ENCODE peak calls at places on chromosomes 1 and 21, in four cellular contexts. D is endothelial cell, A is stomach, N is gastrocnemius medialis. K is an unnamed sample.

GRCh38 chr1:39886757-39887231 is 3.5 kb upstream of the TRIT1 start:
- DNase-seq in A (no peak), N (no peak), D (no peak), K (no peak)

GRCh38 chr1:171654705-171655214 is 2.3 kb upstream of the MYOC start:
- DNase-seq in N (no peak), D (peak; percentile 7), A (no peak), K (no peak)

GRCh38 chr1:89808429-89809117 is 12.3 kb upstream of the LRRC8D start:
- DNase-seq in D (no peak), N (no peak), A (no peak), K (no peak)

GRCh38 chr1:167943541-167943940 is 6.7 kb upstream of the MPC2 start:
- DNase-seq in A (no peak), D (no peak), N (no peak), K (no peak)

GRCh38 chr21:42245348-42246185 is 26.6 kb downstream of the ABCG1 start:
- DNase-seq in N (no peak), A (no peak), D (no peak), K (no peak)

GRCh38 chr1:37323486-37324377 is 150.6 kb upstream of the ZC3H12A start:
- DNase-seq in N (no peak), A (no peak), D (peak; percentile 48), K (peak; percentile 27)

GRCh38 chr1:156645058-156645457 is 3.1 kb downstream of the BCAN start:
- DNase-seq in N (no peak), A (no peak), D (no peak), K (no peak)

GRCh38 chr21:42499430-42500106 is 3.5 kb upstream of the RSPH1 start:
- DNase-seq in N (no peak), D (no peak), A (no peak), K (no peak)

GRCh38 chr1:53663525-53664300 is 75.3 kb downstream of the GLIS1 start:
- DNase-seq in A (no peak), D (no peak), N (no peak), K (no peak)

GRCh38 chr1:238252033-238252802 is 361.5 kb upstream of the ZP4 start:
- DNase-seq in A (peak; percentile 68), N (no peak), D (peak; percentile 62), K (peak; percentile 42)

GRCh38 chr1:12600880-12601633 is 17.0 kb downstream of the DHRS3 start:
- DNase-seq in D (peak; percentile 71), A (peak; percentile 68), N (peak; percentile 79), K (no peak)
- TF ChIP-seq CTCF in D (peak; percentile 57), A (peak; percentile 18), N (peak; percentile 80), K (peak; percentile 87)

GRCh38 chr1:72063364-72063763 is 219.0 kb downstream of the NEGR1 start:
- DNase-seq in N (no peak), D (no peak), A (no peak), K (no peak)
- TF ChIP-seq CTCF in N (no peak), D (no peak), A (no peak), K (no peak)

DNA sequence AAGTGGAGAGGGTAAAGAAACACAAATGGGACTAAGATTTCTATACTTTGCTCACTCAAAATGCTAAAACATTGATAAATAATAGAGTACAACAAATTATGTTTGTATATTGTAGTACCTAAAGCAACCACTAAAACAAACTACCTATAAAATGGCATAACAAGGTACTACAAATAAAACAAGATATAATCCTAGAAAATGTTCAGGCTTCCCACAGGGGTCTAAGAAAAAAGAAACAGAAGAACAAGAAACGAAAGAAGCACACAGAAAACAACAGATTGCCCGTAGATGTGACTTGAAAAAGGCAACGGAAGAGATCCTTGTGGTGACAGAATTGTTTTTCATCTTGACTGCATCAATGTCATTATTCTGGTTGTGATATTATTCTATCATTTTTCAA is 63.3 kb upstream of the ADGRL4 start:
- DNase-seq in N (no peak), A (no peak), D (no peak), K (no peak)
- TF ChIP-seq CTCF in N (no peak), A (no peak), D (peak; percentile 70), K (no peak)

GRCh38 chr1:99544328-99544727 is 101.6 kb upstream of the PALMD start:
- DNase-seq in N (no peak), A (no peak), D (no peak), K (no peak)
- TF ChIP-seq CTCF in N (no peak), A (no peak), D (no peak), K (no peak)

DNA sequence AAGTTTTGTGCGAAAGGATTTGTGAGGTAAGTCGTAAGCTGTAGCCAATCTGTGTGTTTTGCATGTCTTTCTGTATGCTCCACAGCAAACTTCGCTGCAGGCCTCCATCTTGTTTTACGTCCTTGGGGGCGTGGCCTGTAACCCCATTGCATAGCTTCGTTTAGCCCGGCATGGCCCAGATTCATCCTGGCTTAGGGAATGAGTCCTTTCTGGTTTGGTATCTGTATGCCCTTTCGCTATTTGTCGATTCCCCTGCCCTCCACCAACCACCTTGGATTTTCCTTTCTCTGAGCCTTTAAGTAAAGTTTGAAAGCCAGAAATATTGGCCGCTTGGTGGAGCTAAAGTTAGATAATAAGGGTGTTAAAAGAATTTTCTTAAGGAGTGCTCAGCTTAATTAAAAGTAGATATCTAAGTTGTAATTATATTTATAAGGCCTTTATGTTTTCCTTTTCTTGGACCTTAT is 1.1 kb downstream of the THEM4 start:
- DNase-seq in N (no peak), A (no peak), D (no peak), K (no peak)
- TF ChIP-seq CTCF in N (no peak), A (no peak), D (no peak), K (no peak)

GRCh38 chr1:5948681-5949005 is 43.6 kb downstream of the NPHP4 start:
- DNase-seq in D (no peak), A (no peak), N (no peak), K (no peak)

GRCh38 chr1:5949761-5950100 is 42.5 kb downstream of the NPHP4 start:
- DNase-seq in A (peak; percentile 17), N (no peak), D (no peak), K (no peak)

GRCh38 chr1:5950201-5950895 is 41.9 kb downstream of the NPHP4 start:
- DNase-seq in D (no peak), A (no peak), N (no peak), K (no peak)

GRCh38 chr1:5947978-5948680 is 44.1 kb downstream of the NPHP4 start:
- DNase-seq in A (peak; percentile 16), D (no peak), N (no peak), K (no peak)

DNA sequence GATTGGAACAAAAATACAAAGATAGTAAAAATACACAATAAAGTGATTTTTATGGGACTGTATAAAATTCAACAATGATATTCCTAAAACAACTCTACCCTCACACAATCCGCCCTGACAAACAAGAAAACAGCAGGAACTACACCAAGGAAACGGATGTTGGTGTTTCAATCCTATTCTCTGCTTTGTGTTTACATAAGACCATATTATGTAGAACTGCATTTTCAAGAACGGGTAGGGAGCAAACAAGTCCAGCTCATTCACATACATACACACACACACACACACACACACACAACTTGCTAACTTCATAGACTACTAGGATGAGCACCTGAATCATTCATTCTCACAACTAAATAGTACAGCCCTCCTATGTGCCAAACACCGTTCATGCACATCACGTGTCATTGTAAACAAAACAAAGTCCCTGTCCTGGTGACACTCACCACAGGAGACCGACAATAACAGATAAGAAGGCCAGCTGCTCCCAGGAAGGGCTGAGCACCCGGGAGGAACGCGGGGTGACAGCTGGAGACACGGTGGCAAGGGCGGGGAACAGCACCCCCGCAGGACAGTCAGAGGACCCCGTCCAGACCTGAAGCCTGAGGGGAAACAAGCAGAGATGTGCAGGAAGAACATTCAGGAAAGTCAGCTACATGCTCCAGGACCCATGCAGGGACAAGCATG is 43.0 kb downstream of the NPHP4 start:
- DNase-seq in D (no peak), A (no peak), N (no peak), K (no peak)
- TF ChIP-seq CTCF in D (no peak), A (no peak), N (no peak), K (no peak)

GRCh38 chr1:92933459-92933858 is 27.8 kb downstream of the DIPK1A start:
- DNase-seq in D (no peak), N (no peak), A (no peak), K (no peak)
- TF ChIP-seq CTCF in D (no peak), N (no peak), A (no peak), K (no peak)

DNA sequence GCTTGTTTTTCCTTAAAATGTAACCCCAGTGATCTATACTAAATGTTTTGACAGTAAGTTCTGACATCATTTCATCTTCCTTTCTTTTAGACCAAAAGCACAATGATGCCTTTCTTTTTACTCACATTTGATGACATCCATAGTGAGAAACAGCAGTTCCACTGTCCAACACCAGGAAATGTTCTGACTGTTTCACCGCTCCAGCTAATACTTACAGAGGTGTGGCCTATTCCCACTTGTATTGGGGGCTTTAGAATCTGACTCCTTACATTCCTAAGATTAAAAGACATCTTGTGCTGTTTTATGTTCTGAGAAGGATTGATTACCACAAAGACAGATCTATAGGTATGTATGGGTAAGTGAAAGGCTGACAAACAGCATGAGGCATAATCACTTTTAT is 1018.2 kb upstream of the PRMT6 start:
- DNase-seq in D (no peak), A (no peak), N (no peak), K (no peak)
- TF ChIP-seq CTCF in D (peak; percentile 31), A (no peak), N (no peak), K (no peak)

DNA sequence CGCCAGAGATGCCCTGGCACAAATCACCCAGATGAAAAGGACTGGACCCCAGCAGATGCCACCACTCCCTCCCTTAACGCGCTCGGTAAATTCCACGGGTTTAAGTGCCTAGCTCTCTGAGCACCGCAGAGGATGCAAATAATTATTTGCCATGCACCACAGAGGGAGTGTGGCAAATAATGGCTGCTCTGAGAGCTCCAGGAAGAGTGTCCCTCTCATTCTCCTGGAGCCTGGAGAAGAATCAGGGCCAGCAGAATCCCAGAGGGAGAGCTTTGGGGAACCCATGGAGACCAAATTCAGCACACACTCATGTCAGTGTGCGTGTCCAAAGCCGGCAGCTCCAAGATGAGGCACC is 667 bp downstream of the HHIPL2 start:
- DNase-seq in N (no peak), D (no peak), A (no peak), K (no peak)
- TF ChIP-seq CTCF in N (no peak), D (no peak), A (no peak), K (no peak)

GRCh38 chr1:8217011-8217711 is 100.8 kb upstream of the SLC45A1 start:
- DNase-seq in A (peak; percentile 47), N (no peak), D (peak; percentile 39), K (no peak)
- TF ChIP-seq CTCF in A (no peak), N (no peak), D (no peak), K (no peak)

K was measured in Panc1.